ENCODE peak calls at places on chromosome 10, in eight cellular contexts. E, A, N, P, L, V, J and H are unnamed samples.

GRCh38 chr10:97333601-97334369 is 744 bp downstream of the FRAT2 start:
- DNase-seq in J (peak; percentile 58), P (no peak), N (peak; percentile 68), A (peak; percentile 39), V (peak; percentile 59), L (peak; percentile 48), E (peak; percentile 42), H (peak; percentile 40)

GRCh38 chr10:11533328-11533781 is 78.1 kb downstream of the USP6NL start:
- DNase-seq in P (no peak), E (no peak), J (peak; percentile 16), L (peak; percentile 70), N (no peak), V (no peak), A (no peak), H (no peak)

GRCh38 chr10:1228463-1228975 is 172.3 kb downstream of the WDR37 start:
- DNase-seq in P (no peak), N (no peak), V (no peak), A (no peak), J (no peak), E (no peak), L (no peak), H (no peak)

GRCh38 chr10:116216676-116217075 is 56.3 kb downstream of the GFRA1 start:
- DNase-seq in V (no peak), P (no peak), J (no peak), N (no peak), L (no peak), E (no peak), A (no peak), H (no peak)

GRCh38 chr10:100713049-100713858 is 32.1 kb upstream of the PAX2 start:
- DNase-seq in V (no peak), E (no peak), A (no peak), J (no peak), P (no peak), N (no peak), L (no peak), H (no peak)

GRCh38 chr10:71974489-71975011 is 10.4 kb downstream of the CHST3 start:
- DNase-seq in J (peak; percentile 82), V (peak; percentile 50), P (no peak), E (peak; percentile 82), N (peak; percentile 93), A (no peak), L (peak; percentile 64), H (no peak)

GRCh38 chr10:37535459-37536246 is 321.8 kb downstream of the ZNF248 start:
- DNase-seq in V (no peak), J (no peak), P (no peak), N (peak; percentile 0), E (no peak), L (no peak), A (no peak), H (no peak)

GRCh38 chr10:43623351-43623750 is 17.1 kb downstream of the ZNF485 start:
- DNase-seq in P (peak; percentile 14), J (peak; percentile 15), E (no peak), V (peak; percentile 23), L (peak; percentile 52), N (peak; percentile 79), A (no peak), H (no peak)

GRCh38 chr10:77602231-77602912 is 35.2 kb downstream of the KCNMA1 start:
- DNase-seq in A (no peak), J (no peak), E (no peak), P (no peak), L (no peak), N (peak; percentile 71), V (no peak), H (no peak)

GRCh38 chr10:31129261-31129660 is 97.6 kb upstream of the ZNF438 start:
- DNase-seq in A (no peak), J (peak; percentile 94), N (peak; percentile 48), P (no peak), V (peak; percentile 46), E (peak; percentile 40), L (peak; percentile 98), H (peak; percentile 68)

GRCh38 chr10:75357500-75357899 is 44.1 kb downstream of the ZNF503 start:
- DNase-seq in P (no peak), E (no peak), L (no peak), J (no peak), V (no peak), A (no peak), N (no peak), H (no peak)

GRCh38 chr10:97522937-97523336 is 24.2 kb downstream of the UBTD1 start:
- DNase-seq in A (no peak), E (no peak), N (no peak), P (no peak), V (no peak), J (no peak), L (no peak), H (no peak)

GRCh38 chr10:48476279-48476982 is 128.4 kb downstream of the ARHGAP22 start:
- DNase-seq in P (peak; percentile 40), N (no peak), E (no peak), A (no peak), J (no peak), L (peak; percentile 32), V (peak; percentile 35), H (no peak)

GRCh38 chr10:37734971-37735370 is 122.4 kb downstream of the ZNF248 start:
- DNase-seq in A (no peak), E (no peak), P (no peak), J (peak; percentile 2), N (peak; percentile 81), V (no peak), L (peak; percentile 32), H (no peak)

GRCh38 chr10:115947104-115947503 is 325.9 kb downstream of the GFRA1 start:
- DNase-seq in L (peak; percentile 77), E (no peak), A (no peak), V (peak; percentile 31), N (peak; percentile 81), J (peak; percentile 84), P (no peak), H (no peak)

GRCh38 chr10:6711286-6711817 is 131.3 kb upstream of the PRKCQ start:
- DNase-seq in P (no peak), N (no peak), E (no peak), L (no peak), V (no peak), A (no peak), J (no peak), H (no peak)

GRCh38 chr10:33376976-33377657 is 42.6 kb upstream of the NRP1 start:
- DNase-seq in A (no peak), P (no peak), N (peak; percentile 52), V (peak; percentile 35), J (peak; percentile 85), L (peak; percentile 75), E (no peak), H (no peak)

GRCh38 chr10:55500931-55501559 is 700.0 kb upstream of the PCDH15 start:
- DNase-seq in N (peak; percentile 1), L (no peak), J (peak; percentile 21), A (no peak), P (peak; percentile 10), V (no peak), E (no peak), H (peak; percentile 32)

GRCh38 chr10:122120008-122120744 is 131.2 kb downstream of the TACC2 start:
- DNase-seq in V (no peak), N (no peak), J (no peak), L (no peak), E (no peak), A (no peak), P (no peak), H (no peak)

GRCh38 chr10:25492040-25492439 is 317.2 kb downstream of the GPR158 start:
- DNase-seq in E (no peak), V (no peak), J (no peak), N (no peak), P (no peak), A (no peak), L (no peak), H (no peak)

GRCh38 chr10:103820101-103821062 is 35.0 kb downstream of the SH3PXD2A start:
- DNase-seq in P (no peak), E (peak; percentile 78), A (no peak), L (peak; percentile 83), V (peak; percentile 46), J (peak; percentile 84), N (peak; percentile 18), H (peak; percentile 51)

GRCh38 chr10:12533151-12533550 is 183.8 kb downstream of the CAMK1D start:
- DNase-seq in N (no peak), L (peak; percentile 9), A (no peak), P (no peak), V (peak; percentile 72), E (no peak), J (peak; percentile 39), H (no peak)

GRCh38 chr10:119278126-119278701 is 70.8 kb downstream of the GRK5 start:
- DNase-seq in L (no peak), J (no peak), E (no peak), N (no peak), A (no peak), V (no peak), P (no peak), H (no peak)

GRCh38 chr10:12700557-12700874 is 301.0 kb downstream of the CCDC3 start:
- DNase-seq in J (no peak), P (no peak), N (no peak), L (no peak), E (no peak), V (no peak), A (no peak), H (no peak)

GRCh38 chr10:58782876-58783859 is 270.5 kb downstream of the BICC1 start:
- DNase-seq in E (peak; percentile 70), P (no peak), A (no peak), V (no peak), J (peak; percentile 25), L (peak; percentile 89), N (no peak), H (peak; percentile 11)

GRCh38 chr10:131946321-131946751 is 35.4 kb downstream of the BNIP3 start:
- DNase-seq in P (no peak), V (peak; percentile 74), J (peak; percentile 95), A (no peak), N (peak; percentile 88), E (no peak), L (peak; percentile 94), H (no peak)

GRCh38 chr10:68271104-68271882 is 39.4 kb upstream of the ATOH7 start:
- DNase-seq in V (no peak), P (no peak), J (peak; percentile 45), L (peak; percentile 88), A (no peak), E (no peak), N (peak; percentile 23), H (no peak)

GRCh38 chr10:97090644-97091043 is 95.1 kb downstream of the SLIT1 start:
- DNase-seq in P (no peak), L (no peak), N (no peak), V (no peak), A (no peak), J (no peak), E (no peak), H (no peak)

GRCh38 chr10:101512741-101513140 is 75.3 kb downstream of the POLL start:
- DNase-seq in N (peak; percentile 57), V (no peak), P (no peak), J (peak; percentile 64), L (peak; percentile 64), A (no peak), E (no peak), H (no peak)

GRCh38 chr10:107434201-107434600 is 269.7 kb upstream of the SORCS1 start:
- DNase-seq in P (no peak), L (no peak), J (no peak), N (no peak), A (no peak), E (no peak), V (no peak), H (no peak)

GRCh38 chr10:82288461-82288881 is 413.5 kb downstream of the NRG3 start:
- DNase-seq in N (peak; percentile 16), V (no peak), E (no peak), L (no peak), J (peak; percentile 79), P (no peak), A (no peak), H (no peak)

GRCh38 chr10:97025613-97026242 is 160.0 kb downstream of the SLIT1 start:
- DNase-seq in L (peak; percentile 43), A (peak; percentile 20), N (no peak), E (peak; percentile 39), J (peak; percentile 40), P (no peak), V (peak; percentile 65), H (peak; percentile 62)

GRCh38 chr10:19017491-19017890 is 31.1 kb upstream of the MALRD1 start:
- DNase-seq in L (no peak), V (no peak), P (no peak), J (no peak), E (no peak), N (no peak), A (no peak), H (no peak)